ENCODE peak calls at places on chromosomes 7 and 10, in four cellular contexts. H is IMR-90, B is astrocyte of the cerebellum, F is AG09309. R is an unnamed sample.

GRCh38 chr10:116891208-116891607 is 41.9 kb downstream of the ENO4 start:
- DNase-seq in B (peak; percentile 91), H (peak; percentile 94), F (peak; percentile 40), R (peak; percentile 71)

GRCh38 chr7:122067077-122067476 is 77.0 kb downstream of the AASS start:
- DNase-seq in F (no peak), B (no peak), H (no peak), R (no peak)

GRCh38 chr10:10499839-10500238 is 517.8 kb upstream of the CELF2 start:
- DNase-seq in F (no peak), B (peak; percentile 27), H (peak; percentile 79), R (no peak)

GRCh38 chr10:110993024-110993693 is 73.8 kb downstream of the SHOC2 start:
- DNase-seq in B (peak; percentile 80), F (peak; percentile 69), H (peak; percentile 91), R (peak; percentile 25)

GRCh38 chr7:135427166-135427565 is 82.7 kb downstream of the CNOT4 start:
- DNase-seq in B (no peak), F (no peak), H (no peak), R (no peak)

GRCh38 chr10:29063806-29064644 is 224.8 kb upstream of the LYZL1 start:
- DNase-seq in H (peak; percentile 52), F (peak; percentile 3), B (peak; percentile 8), R (no peak)

GRCh38 chr7:91140982-91141381 is 123.3 kb upstream of the FZD1 start:
- DNase-seq in H (no peak), B (no peak), F (no peak), R (no peak)

GRCh38 chr10:12062754-12063482 is 5.8 kb upstream of the DHTKD1 start:
- DNase-seq in H (no peak), B (no peak), F (no peak), R (no peak)

GRCh38 chr7:51350195-51350896 is 33.7 kb upstream of the COBL start:
- DNase-seq in H (no peak), F (no peak), B (no peak), R (no peak)

GRCh38 chr10:59719374-59719773 is 9.7 kb upstream of the SLC16A9 start:
- DNase-seq in H (no peak), F (no peak), B (no peak), R (no peak)

GRCh38 chr7:36659638-36660341 is 64.5 kb downstream of the AOAH start:
- DNase-seq in F (no peak), H (no peak), B (no peak), R (no peak)

GRCh38 chr10:111360260-111360925 is 283.6 kb downstream of the ADRA2A start:
- DNase-seq in F (no peak), H (no peak), B (no peak), R (no peak)

GRCh38 chr7:100159099-100159623 is 638 bp upstream of the TRAPPC14 start:
- DNase-seq in B (no peak), F (no peak), H (no peak), R (no peak)

GRCh38 chr10:98030093-98030821 is at the start of gene CRTAC1:
- DNase-seq in H (no peak), B (no peak), F (no peak), R (no peak)

GRCh38 chr7:128404826-128405344 is 4.9 kb downstream of the IMPDH1 start:
- DNase-seq in B (no peak), H (peak; percentile 5), F (no peak), R (no peak)

GRCh38 chr10:97333351-97333600 is 1.3 kb downstream of the FRAT2 start:
- DNase-seq in B (peak; percentile 22), F (no peak), H (peak; percentile 36), R (no peak)

GRCh38 chr7:17060051-17060450 is 178.3 kb upstream of the AGR3 start:
- DNase-seq in B (no peak), H (no peak), F (no peak), R (no peak)

GRCh38 chr7:17061443-17061842 is 179.7 kb upstream of the AGR3 start:
- DNase-seq in F (no peak), H (no peak), B (no peak), R (no peak)

GRCh38 chr7:17057143-17057509 is 175.3 kb upstream of the AGR3 start:
- DNase-seq in H (no peak), F (no peak), B (no peak), R (no peak)

GRCh38 chr7:17058568-17058967 is 176.8 kb upstream of the AGR3 start:
- DNase-seq in B (no peak), F (no peak), H (peak; percentile 55), R (no peak)

DNA sequence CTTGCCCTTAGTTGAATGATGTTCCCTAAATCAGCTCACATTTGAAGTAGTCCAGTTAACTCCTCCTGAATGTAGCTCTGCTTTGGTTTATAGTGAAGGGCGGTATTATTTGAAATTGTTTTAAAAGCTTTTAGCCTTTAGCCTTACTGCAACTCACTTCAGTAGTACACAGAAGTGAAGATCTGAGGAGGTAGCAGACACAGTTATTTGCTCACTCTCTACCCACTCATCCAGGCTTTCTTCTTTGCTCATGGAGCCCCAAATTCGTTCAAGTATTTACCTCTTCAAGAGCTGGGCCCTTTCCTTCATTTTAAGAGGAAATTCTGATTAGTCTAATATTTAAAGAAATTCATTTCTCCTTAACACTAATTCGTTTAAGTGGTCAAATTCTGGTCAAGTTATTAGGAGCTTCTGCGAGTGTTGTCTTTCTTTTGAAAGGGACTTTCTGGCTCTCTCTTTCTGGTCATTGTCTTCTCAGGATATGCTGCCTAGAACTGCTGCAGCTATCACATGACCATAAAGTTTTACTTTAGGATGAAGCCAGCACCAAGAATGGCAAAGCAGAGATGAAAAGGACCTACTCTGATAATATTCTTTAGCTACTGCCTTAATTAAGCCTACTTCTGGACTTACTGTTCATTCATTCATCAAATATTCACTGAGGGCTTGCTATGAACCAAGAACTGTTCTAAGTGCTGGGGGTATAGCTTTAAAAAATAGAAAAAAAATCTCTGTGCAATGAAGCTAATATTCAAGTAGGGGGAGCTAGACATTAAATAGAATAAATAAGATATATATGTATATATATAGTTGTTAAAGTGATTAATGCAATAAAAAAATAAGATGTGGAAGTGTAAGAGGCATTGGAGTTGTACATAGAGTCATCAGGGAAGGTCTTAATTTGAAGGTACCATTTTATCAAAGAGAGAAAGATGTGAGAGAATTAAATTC is 180.9 kb upstream of the AGR3 start:
- DNase-seq in B (no peak), F (no peak), H (peak; percentile 25), R (no peak)
- TF ChIP-seq CTCF in B (no peak), F (peak; percentile 6), H (peak; percentile 40), R (no peak)

GRCh38 chr10:6782378-6782777 is 202.3 kb upstream of the PRKCQ start:
- DNase-seq in H (no peak), F (no peak), B (no peak), R (no peak)

GRCh38 chr10:6781133-6781770 is 201.2 kb upstream of the PRKCQ start:
- DNase-seq in B (no peak), H (no peak), F (no peak), R (no peak)

GRCh38 chr10:6787684-6788083 is 207.6 kb upstream of the PRKCQ start:
- DNase-seq in B (no peak), H (no peak), F (no peak), R (no peak)

GRCh38 chr10:6788191-6788590 is 208.1 kb upstream of the PRKCQ start:
- DNase-seq in B (no peak), F (no peak), H (no peak), R (no peak)

DNA sequence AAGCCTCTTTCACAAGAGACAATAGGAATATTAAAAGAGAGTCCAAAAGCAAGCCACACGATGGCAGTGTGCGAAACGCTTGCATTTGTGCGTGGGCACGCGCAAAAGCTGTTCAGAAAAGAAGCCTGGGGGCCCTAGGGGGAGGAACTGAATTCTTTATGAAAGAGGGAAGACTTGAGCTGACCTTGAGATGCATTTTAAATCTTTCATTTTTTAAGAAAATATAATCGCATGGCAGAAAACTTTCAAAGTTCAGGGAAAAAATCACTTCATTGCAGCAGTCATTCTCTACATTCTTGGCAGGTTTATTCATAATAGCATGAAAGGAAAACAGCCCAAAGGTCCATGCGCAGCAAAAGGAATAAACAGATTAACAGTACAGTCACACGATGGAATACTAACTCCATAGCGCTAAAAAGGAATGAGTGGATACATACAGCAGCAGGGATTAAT is 206.5 kb upstream of the PRKCQ start:
- DNase-seq in F (peak; percentile 21), H (peak; percentile 79), B (peak; percentile 12), R (peak; percentile 29)
- TF ChIP-seq CTCF in F (peak; percentile 68), H (peak; percentile 63), B (peak; percentile 64), R (peak; percentile 61)

GRCh38 chr7:116968626-116969025 is 15.3 kb downstream of the ST7 start:
- DNase-seq in F (no peak), B (no peak), H (no peak), R (no peak)
- TF ChIP-seq CTCF in F (no peak), B (no peak), H (no peak), R (no peak)

DNA sequence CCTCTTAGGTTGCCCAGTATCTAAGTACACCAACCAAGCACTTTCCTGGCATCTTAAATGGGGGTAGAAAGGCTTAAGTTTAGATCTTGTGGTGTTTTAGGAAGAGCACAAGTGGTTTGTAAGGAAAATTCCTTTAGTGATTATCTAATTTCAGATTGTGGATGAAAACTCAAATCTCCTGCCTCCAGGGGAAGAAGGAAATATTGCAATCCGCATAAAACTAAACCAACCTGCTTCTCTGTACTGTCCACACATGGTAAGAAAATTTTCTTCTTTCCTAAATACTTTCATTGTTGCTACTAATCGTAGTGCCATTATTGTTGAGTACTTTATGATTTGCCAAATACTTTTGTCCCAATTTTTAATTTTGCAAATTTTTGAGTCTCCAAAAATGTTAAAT is 31.1 kb downstream of the ACSM6 start:
- DNase-seq in B (no peak), H (no peak), F (no peak), R (no peak)
- TF ChIP-seq CTCF in B (peak; percentile 17), H (no peak), F (no peak), R (no peak)

DNA sequence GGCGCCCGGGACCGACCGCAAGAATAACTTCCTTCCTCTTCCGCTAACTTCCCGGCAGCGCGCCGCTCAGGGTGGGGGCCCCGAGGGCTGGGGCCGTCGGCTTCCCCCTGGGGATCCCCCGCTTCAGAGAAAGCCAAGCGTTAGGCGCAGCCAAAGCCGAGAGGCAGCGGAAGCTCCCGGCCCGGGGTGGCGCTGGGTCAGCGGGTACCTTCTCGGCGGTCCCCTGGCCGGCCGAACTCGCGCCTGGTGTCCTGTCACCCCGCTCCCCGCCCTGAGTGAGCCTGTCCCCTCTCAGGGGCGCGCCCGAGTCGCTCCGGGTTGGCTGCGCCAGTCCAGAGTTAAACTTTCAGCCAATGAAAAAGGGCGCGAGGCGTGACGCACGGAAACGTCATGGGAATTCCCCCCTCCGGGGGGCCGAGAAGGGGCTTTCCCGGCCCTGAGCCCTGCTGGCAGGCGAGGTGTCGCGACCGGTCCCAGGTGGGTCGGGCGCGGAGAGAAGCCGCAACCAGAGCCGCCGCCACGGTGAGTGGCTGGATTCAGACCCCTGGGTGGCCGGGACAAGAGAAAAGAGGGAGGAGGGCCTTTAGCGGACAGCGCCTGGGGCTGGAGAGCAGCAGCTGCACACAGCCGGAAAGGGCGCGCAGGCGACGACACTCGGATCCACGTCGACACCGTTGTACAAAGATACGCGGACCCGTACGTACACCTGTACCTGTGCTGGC is 1.3 kb upstream of the NFKB2 start:
- DNase-seq in H (peak; percentile 95), F (peak; percentile 40), B (peak; percentile 70), R (peak; percentile 63)
- TF ChIP-seq CTCF in H (no peak), F (peak; percentile 90), B (no peak), R (no peak)

GRCh38 chr7:120480930-120481329 is 208.0 kb downstream of the KCND2 start:
- DNase-seq in B (no peak), H (no peak), F (no peak), R (no peak)
- TF ChIP-seq CTCF in B (no peak), H (no peak), F (no peak), R (no peak)